ENCODE peak calls at places on chromosomes 16 and 17, in seven cellular contexts. L is Peyer's patch, M is ovary, U is fibroblast of villous mesenchyme, H is kidney tubule cell, G is fibroblast of pulmonary artery, Y is DMS79. C is an unnamed sample.

GRCh38 chr16:49484454-49484853 is 110.8 kb downstream of the C16orf78 start:
- DNase-seq in G (peak), M (peak), H (peak), L (peak), Y (no peak), U (no peak), C (no peak)

GRCh38 chr17:49358638-49359247 is 3.3 kb downstream of the ZNF652 start:
- DNase-seq in Y (no peak), U (no peak), L (no peak), G (no peak), M (no peak), H (no peak), C (peak)

GRCh38 chr17:75238684-75239191 is 22.7 kb downstream of the GGA3 start:
- DNase-seq in U (peak), H (peak), L (peak), Y (no peak), G (peak), M (peak), C (peak)

GRCh38 chr16:86480444-86480843 is 29.9 kb upstream of the FOXF1 start:
- DNase-seq in G (no peak), H (no peak), M (no peak), Y (no peak), L (no peak), U (no peak), C (no peak)

GRCh38 chr16:28309811-28310311 is 17.5 kb downstream of the SBK1 start:
- DNase-seq in G (no peak), M (no peak), H (no peak), U (no peak), L (no peak), Y (no peak), C (peak)

GRCh38 chr17:259341-259976 is 78.0 kb upstream of the DOC2B start:
- DNase-seq in M (no peak), U (no peak), H (no peak), Y (no peak), G (no peak), L (peak), C (no peak)

GRCh38 chr16:27264151-27264550 is 4.4 kb downstream of the NSMCE1 start:
- DNase-seq in U (peak), M (no peak), H (peak), G (peak), L (no peak), Y (no peak), C (no peak)

GRCh38 chr16:27389272-27389961 is 12.6 kb upstream of the IL21R start:
- DNase-seq in G (no peak), L (no peak), M (no peak), U (no peak), H (no peak), Y (no peak), C (no peak)

GRCh38 chr16:11639925-11640899 is 28.0 kb upstream of the SNN start:
- DNase-seq in M (peak), Y (peak), H (peak), G (peak), U (peak), L (no peak), C (no peak)

GRCh38 chr17:78360371-78361226 is 722 bp upstream of the SOCS3 start:
- DNase-seq in U (peak), G (peak), Y (peak), L (peak), H (peak), M (peak), C (no peak)

GRCh38 chr16:88975511-88976061 is 1.4 kb downstream of the CBFA2T3 start:
- DNase-seq in U (no peak), G (no peak), H (no peak), Y (no peak), L (no peak), M (no peak), C (no peak)

GRCh38 chr17:27751166-27751565 is 49.2 kb downstream of the NOS2 start:
- DNase-seq in H (no peak), L (peak), Y (no peak), G (no peak), U (no peak), M (peak), C (no peak)

GRCh38 chr16:17780181-17780580 is 309.4 kb upstream of the XYLT1 start:
- DNase-seq in U (no peak), M (no peak), H (no peak), L (no peak), Y (no peak), G (peak), C (no peak)

GRCh38 chr17:42288985-42289862 is 926 bp downstream of the STAT5A start:
- DNase-seq in G (no peak), L (peak), H (no peak), U (no peak), Y (peak), M (peak), C (no peak)

GRCh38 chr16:59591480-59591879 is 857.4 kb upstream of the GOT2 start:
- DNase-seq in Y (no peak), G (peak), L (no peak), H (no peak), M (no peak), U (no peak), C (no peak)

GRCh38 chr17:19799796-19800195 is 51.7 kb upstream of the ALDH3A1 start:
- DNase-seq in H (no peak), L (no peak), Y (no peak), M (no peak), G (no peak), U (no peak), C (no peak)

GRCh38 chr17:6683081-6683684 is 30.0 kb downstream of the SLC13A5 start:
- DNase-seq in U (no peak), G (no peak), L (no peak), M (no peak), H (no peak), Y (no peak), C (no peak)

GRCh38 chr17:7355053-7355452 is at the start of gene TMEM95:
- DNase-seq in G (no peak), L (no peak), H (peak), U (no peak), Y (no peak), M (peak), C (no peak)

GRCh38 chr16:81237942-81238295 is 570 bp upstream of the BCO1 start:
- DNase-seq in H (no peak), L (no peak), M (no peak), Y (no peak), G (no peak), U (no peak), C (no peak)

GRCh38 chr17:33154869-33155455 is 138.1 kb downstream of the ASIC2 start:
- DNase-seq in M (no peak), G (no peak), Y (no peak), L (no peak), H (no peak), U (no peak), C (no peak)

GRCh38 chr17:9763643-9764042 is 27.7 kb downstream of the DHRS7C start:
- DNase-seq in Y (no peak), U (no peak), M (no peak), G (no peak), H (no peak), L (no peak), C (no peak)

GRCh38 chr16:12681653-12682052 is 122.0 kb downstream of the CPPED1 start:
- DNase-seq in L (no peak), Y (no peak), U (no peak), G (peak), M (no peak), H (no peak), C (no peak)

GRCh38 chr17:71302721-71303549 is 817.9 kb upstream of the SOX9 start:
- DNase-seq in M (no peak), Y (no peak), L (no peak), G (no peak), U (no peak), H (peak), C (no peak)

GRCh38 chr17:75480281-75480680 is 23.8 kb downstream of the TMEM94 start:
- DNase-seq in Y (no peak), U (no peak), L (no peak), M (no peak), H (no peak), G (no peak), C (no peak)

GRCh38 chr17:6435968-6436367 is 1.0 kb upstream of the AIPL1 start:
- DNase-seq in M (peak), G (peak), U (peak), H (peak), Y (peak), L (peak), C (peak)

GRCh38 chr17:48970865-48971687 is 2.7 kb upstream of the GIP start:
- DNase-seq in L (peak), M (no peak), Y (no peak), U (no peak), H (no peak), G (no peak), C (no peak)

GRCh38 chr17:76716146-76716833 is 5.5 kb upstream of the MXRA7 start:
- DNase-seq in L (peak), U (peak), M (no peak), H (peak), Y (peak), G (peak), C (peak)

GRCh38 chr17:12732366-12732765 is 56.9 kb upstream of the ARHGAP44 start:
- DNase-seq in U (no peak), G (no peak), M (no peak), Y (no peak), L (no peak), H (no peak), C (no peak)

GRCh38 chr17:38591759-38592241 is 14.0 kb downstream of the SRCIN1 start:
- DNase-seq in M (no peak), L (no peak), U (no peak), G (peak), H (peak), Y (no peak), C (peak)

GRCh38 chr16:27464663-27465482 is 62.9 kb downstream of the IL21R start:
- DNase-seq in M (no peak), Y (no peak), U (no peak), H (no peak), G (no peak), L (no peak), C (no peak)

GRCh38 chr17:2737693-2738092 is 11.8 kb downstream of the CCDC92B start:
- DNase-seq in U (no peak), H (no peak), G (no peak), M (no peak), Y (no peak), L (no peak), C (no peak)

GRCh38 chr17:77400445-77400870 is 259.7 kb downstream of the SEC14L1 start:
- DNase-seq in U (peak), M (no peak), G (no peak), L (no peak), Y (no peak), H (no peak), C (peak)

GRCh38 chr17:12431188-12431587 is 234.5 kb upstream of the MYOCD start:
- DNase-seq in U (no peak), G (no peak), M (no peak), H (peak), L (no peak), Y (no peak), C (no peak)

GRCh38 chr16:11155284-11155806 is 100.7 kb downstream of the SOCS1 start:
- DNase-seq in U (peak), H (no peak), Y (no peak), G (peak), M (no peak), L (peak), C (no peak)

GRCh38 chr16:77890075-77890474 is 101.7 kb downstream of the VAT1L start:
- DNase-seq in M (no peak), U (no peak), G (no peak), L (no peak), H (no peak), Y (no peak), C (no peak)

GRCh38 chr16:30964540-30965226 is 7.1 kb downstream of the SETD1A start:
- DNase-seq in U (no peak), M (no peak), L (no peak), H (no peak), G (no peak), Y (no peak), C (no peak)

GRCh38 chr16:31213877-31214704 is at the start of gene TRIM72:
- DNase-seq in H (no peak), L (no peak), Y (no peak), M (no peak), U (no peak), G (no peak), C (no peak)

GRCh38 chr16:66735891-66736290 is 15.5 kb downstream of the DYNC1LI2 start:
- DNase-seq in H (peak), L (no peak), Y (no peak), M (no peak), U (no peak), G (no peak), C (no peak)

GRCh38 chr17:59365383-59365981 is 34.0 kb downstream of the YPEL2 start:
- DNase-seq in G (no peak), U (peak), M (no peak), Y (no peak), H (no peak), L (no peak), C (no peak)

C was measured in Jurkat, Clone E6-1.